ENCODE peak calls at places on chromosomes 7 and 10, in eight cellular contexts. D is NCI-H2081 treated with DMSO at 0.1 percent for 48 hours, Z is NCI-H1417, B is AG08396, T is T47D, V is IMR-90, U is HEK293T, S is non-pigmented ciliary epithelial cell. L is an unnamed sample.

GRCh38 chr10:45422862-45423659 is 49.0 kb downstream of the ALOX5 start:
- DNase-seq in T (no peak), S (no peak), V (no peak), D (no peak), U (no peak), B (no peak), Z (no peak), L (no peak)

GRCh38 chr10:34010891-34011290 is 676.4 kb upstream of the NRP1 start:
- DNase-seq in U (no peak), V (peak; percentile 41), S (no peak), D (no peak), T (no peak), B (peak; percentile 27), Z (no peak), L (no peak)

GRCh38 chr7:23220690-23221305 is 25.8 kb upstream of the GPNMB start:
- DNase-seq in U (no peak), Z (no peak), S (no peak), B (no peak), T (no peak), V (no peak), D (no peak), L (no peak)

GRCh38 chr7:1054438-1055083 is 10.2 kb downstream of the GPR146 start:
- DNase-seq in U (no peak), Z (no peak), D (no peak), V (no peak), B (no peak), T (no peak), S (no peak), L (no peak)

GRCh38 chr10:23100331-23101030 is 5.1 kb downstream of the MSRB2 start:
- DNase-seq in Z (no peak), U (no peak), D (no peak), V (no peak), B (no peak), S (no peak), T (no peak), L (no peak)

GRCh38 chr7:101226686-101227085 is 8.7 kb downstream of the ZNHIT1 start:
- DNase-seq in V (no peak), T (no peak), D (no peak), U (no peak), S (no peak), Z (no peak), B (no peak), L (no peak)

GRCh38 chr7:143248781-143249354 is 14.4 kb upstream of the GSTK1 start:
- DNase-seq in V (no peak), B (no peak), T (peak; percentile 21), D (no peak), U (no peak), S (no peak), Z (no peak), L (no peak)

GRCh38 chr10:71270301-71270777 is 48.7 kb upstream of the SLC29A3 start:
- DNase-seq in D (no peak), V (peak; percentile 84), Z (peak; percentile 41), T (peak; percentile 58), U (peak; percentile 74), B (peak; percentile 80), S (peak; percentile 31), L (no peak)

GRCh38 chr7:130877236-130877635 is 143.2 kb upstream of the KLF14 start:
- DNase-seq in S (no peak), B (no peak), U (no peak), V (peak; percentile 9), T (no peak), Z (no peak), D (no peak), L (no peak)

GRCh38 chr7:23334482-23335056 is 35.4 kb downstream of the MALSU1 start:
- DNase-seq in B (peak; percentile 73), U (no peak), T (peak; percentile 36), D (peak; percentile 42), Z (no peak), V (peak; percentile 99), S (peak; percentile 87), L (peak; percentile 100)

GRCh38 chr10:13613519-13613918 is 26.8 kb downstream of the PRPF18 start:
- DNase-seq in U (no peak), V (peak; percentile 68), B (peak; percentile 19), T (peak; percentile 39), Z (no peak), S (peak; percentile 20), D (no peak), L (no peak)

GRCh38 chr7:70092314-70093303 is 494.3 kb downstream of the AUTS2 start:
- DNase-seq in T (no peak), V (peak; percentile 0), B (peak; percentile 14), Z (peak; percentile 48), S (no peak), D (peak; percentile 78), U (peak; percentile 66), L (no peak)

GRCh38 chr10:23421397-23421796 is 17.5 kb upstream of the OTUD1 start:
- DNase-seq in Z (no peak), B (no peak), D (no peak), V (no peak), U (no peak), S (no peak), T (no peak), L (no peak)

GRCh38 chr7:39621784-39622411 is 1.5 kb upstream of the RALA start:
- DNase-seq in U (no peak), D (no peak), V (peak; percentile 35), T (no peak), S (no peak), B (no peak), Z (no peak), L (no peak)

GRCh38 chr7:24034251-24034650 is 249.7 kb upstream of the NPY start:
- DNase-seq in Z (no peak), B (no peak), T (no peak), D (no peak), V (no peak), S (no peak), U (no peak), L (no peak)

GRCh38 chr7:94280836-94281235 is 113.9 kb upstream of the COL1A2 start:
- DNase-seq in B (no peak), D (no peak), Z (no peak), T (no peak), V (no peak), U (no peak), S (no peak), L (no peak)

GRCh38 chr7:19585761-19586160 is 123.1 kb downstream of the POLR1F start:
- DNase-seq in B (no peak), Z (no peak), S (no peak), U (no peak), V (no peak), T (no peak), D (no peak), L (no peak)

GRCh38 chr10:12924911-12925310 is 76.6 kb downstream of the CCDC3 start:
- DNase-seq in V (no peak), D (no peak), U (no peak), B (no peak), S (no peak), T (no peak), Z (no peak), L (no peak)

GRCh38 chr10:7411671-7412481 is 1.0 kb upstream of the SFMBT2 start:
- DNase-seq in Z (no peak), B (no peak), S (no peak), V (no peak), D (no peak), T (no peak), U (no peak), L (no peak)

GRCh38 chr7:87354749-87355148 is 9.3 kb downstream of the CROT start:
- DNase-seq in D (no peak), B (no peak), U (no peak), T (no peak), S (no peak), V (peak; percentile 10), Z (no peak), L (no peak)

GRCh38 chr7:6436385-6436685 is 11.4 kb downstream of the DAGLB start:
- DNase-seq in T (no peak), D (no peak), U (no peak), B (no peak), Z (no peak), S (no peak), V (no peak), L (no peak)

L was measured in HS-5.